ENCODE peak calls at places on chromosomes 11 and 22, in eight cellular contexts. O, Q, K, V, L, S, Z and H are unnamed samples. For H3K4me1, the result is how much of the 10 kb centered on the place peaks cover.

GRCh38 chr22:46027219-46028068 is 50.5 kb upstream of the WNT7B start:
- DNase-seq in S (peak), Z (no peak), O (no peak), Q (peak), K (peak), V (no peak), L (peak), H (no peak)

GRCh38 chr11:12599408-12600143 is 74.6 kb upstream of the TEAD1 start:
- DNase-seq in O (peak), S (peak), V (peak), L (peak), Z (peak), K (no peak), Q (peak), H (peak)

GRCh38 chr11:267491-267994 is 10.7 kb upstream of the NLRP6 start:
- DNase-seq in K (peak), S (peak), O (peak), V (peak), L (peak), Q (peak), Z (peak), H (peak)

GRCh38 chr11:110704210-110704864 is 7.9 kb downstream of the ARHGAP20 start:
- DNase-seq in K (no peak), Z (no peak), O (no peak), Q (no peak), V (no peak), L (no peak), S (no peak), H (no peak)

GRCh38 chr11:81772161-81772560 is 961.5 kb downstream of the FAM181B start:
- DNase-seq in S (no peak), V (no peak), O (no peak), Q (no peak), Z (no peak), K (no peak), L (peak), H (no peak)

GRCh38 chr22:45254789-45255261 is 14.1 kb upstream of the KIAA0930 start:
- DNase-seq in O (peak), L (no peak), K (no peak), V (no peak), Q (no peak), Z (no peak), S (no peak), H (no peak)

GRCh38 chr22:44881624-44882023 is 128.2 kb downstream of the PHF21B start:
- DNase-seq in Z (no peak), Q (no peak), L (no peak), V (no peak), S (no peak), K (peak), O (peak), H (no peak)

GRCh38 chr22:36737776-36738175 is 34.2 kb upstream of the CACNG2 start:
- DNase-seq in O (no peak), Q (peak), K (peak), L (no peak), S (peak), Z (no peak), V (no peak), H (no peak)

GRCh38 chr22:39363751-39364484 is 14.1 kb downstream of the SYNGR1 start:
- DNase-seq in O (no peak), V (no peak), K (no peak), L (no peak), Q (no peak), Z (no peak), S (no peak), H (no peak)
- H3K27ac ChIP-seq in O (no peak), V (no peak), K (peak), L (no peak), Q (no peak), Z (no peak), S (no peak), H (no peak)

DNA sequence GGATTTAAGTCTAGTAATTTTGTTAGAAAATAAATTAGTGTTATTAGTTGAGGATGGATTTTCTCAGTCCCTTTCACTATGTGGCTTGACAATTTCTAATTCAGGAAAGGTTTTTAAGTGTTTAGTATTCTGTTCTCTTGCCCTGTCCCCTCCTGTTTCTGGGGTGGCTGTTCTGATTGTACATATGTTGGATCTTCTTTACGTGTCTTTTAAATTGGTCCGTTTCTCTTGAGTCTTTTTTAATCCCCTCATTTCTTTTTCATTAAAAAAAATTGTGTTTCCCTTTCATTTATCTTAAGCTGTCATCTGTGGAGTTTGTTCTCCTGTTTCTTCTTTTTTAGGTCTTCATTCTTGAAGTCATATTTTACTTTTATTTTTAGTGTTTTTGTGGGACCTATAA is 12.5 kb downstream of the ZBED4 start:
- DNase-seq in V (no peak), O (no peak), S (no peak), L (no peak), Q (no peak), K (no peak), Z (no peak), H (no peak)
- H3K4me1 ChIP-seq in V (under half), O (under half), S (under half), L (under half), Q (under half), K (under half), Z (under half), H (under half)

GRCh38 chr11:13964771-13965074 is 2.2 kb downstream of the SPON1 start:
- DNase-seq in Q (no peak), Z (no peak), K (no peak), O (no peak), V (no peak), S (no peak), L (no peak), H (no peak)
- H3K4me3 ChIP-seq in Q (peak), Z (no peak), K (peak), O (peak), V (no peak), S (peak), L (no peak), H (peak)

GRCh38 chr11:116950210-116950609 is 112.8 kb upstream of the APOA1 start:
- DNase-seq in K (no peak), S (no peak), Z (no peak), O (no peak), Q (no peak), V (no peak), L (no peak), H (no peak)
- H3K27ac ChIP-seq in K (no peak), S (no peak), Z (no peak), O (no peak), Q (no peak), V (no peak), L (no peak), H (no peak)

GRCh38 chr11:64861227-64861970 is 16.9 kb upstream of the CDC42BPG start:
- DNase-seq in Z (no peak), L (no peak), K (no peak), Q (no peak), V (no peak), O (no peak), S (no peak), H (no peak)

GRCh38 chr11:64864473-64865285 is 13.7 kb downstream of the EHD1 start:
- DNase-seq in Q (peak), L (no peak), O (no peak), K (no peak), S (peak), V (no peak), Z (peak), H (no peak)

GRCh38 chr11:64863381-64864060 is 14.9 kb downstream of the EHD1 start:
- DNase-seq in Z (no peak), K (no peak), S (no peak), V (no peak), L (no peak), O (no peak), Q (no peak), H (no peak)

GRCh38 chr11:64864135-64864472 is 14.3 kb downstream of the EHD1 start:
- DNase-seq in K (no peak), V (no peak), L (no peak), O (no peak), Z (no peak), Q (no peak), S (no peak), H (no peak)

GRCh38 chr11:64862914-64863313 is 15.5 kb downstream of the EHD1 start:
- DNase-seq in Z (no peak), O (no peak), L (no peak), Q (no peak), V (no peak), K (no peak), S (no peak), H (no peak)
- H3K4me1 ChIP-seq in Z (half or more), O (half or more), L (under half), Q (half or more), V (half or more), K (half or more), S (half or more), H (under half)